ENCODE peak calls at places on chromosomes 16 and 17, in five cellular contexts. One of them, this sample, is unnamed.

GRCh38 chr16:67028555-67029248 is at the start of gene CBFB:
- DNase-seq in HepG2: peak; percentile 90
- DNase-seq in IMR-90: peak; percentile 89
- DNase-seq in heart left ventricle: peak; percentile 97
- DNase-seq in lower leg skin: peak; percentile 98
- DNase-seq in this sample: peak; percentile 94

GRCh38 chr17:77908501-77908900 is 50.0 kb upstream of the TNRC6C start:
- DNase-seq in IMR-90: no peak
- DNase-seq in HepG2: no peak
- DNase-seq in heart left ventricle: no peak
- DNase-seq in lower leg skin: peak; percentile 43
- DNase-seq in this sample: no peak

GRCh38 chr17:58665946-58666857 is 25.6 kb downstream of the TEX14 start:
- DNase-seq in HepG2: no peak
- DNase-seq in heart left ventricle: no peak
- DNase-seq in lower leg skin: no peak
- DNase-seq in IMR-90: no peak
- DNase-seq in this sample: no peak

GRCh38 chr16:55655381-55655708 is 443 bp upstream of the SLC6A2 start:
- DNase-seq in heart left ventricle: no peak
- DNase-seq in HepG2: no peak
- DNase-seq in lower leg skin: no peak
- DNase-seq in IMR-90: no peak
- DNase-seq in this sample: no peak

GRCh38 chr17:44360826-44361225 is 2.8 kb downstream of the FAM171A2 start:
- DNase-seq in lower leg skin: no peak
- DNase-seq in heart left ventricle: no peak
- DNase-seq in IMR-90: peak; percentile 68
- DNase-seq in HepG2: no peak
- DNase-seq in this sample: no peak

GRCh38 chr16:54335230-54335629 is 48.6 kb upstream of the IRX3 start:
- DNase-seq in heart left ventricle: no peak
- DNase-seq in HepG2: no peak
- DNase-seq in lower leg skin: no peak
- DNase-seq in IMR-90: no peak
- DNase-seq in this sample: no peak

GRCh38 chr16:71880176-71880575 is 3.8 kb downstream of the ZNF821 start:
- DNase-seq in lower leg skin: no peak
- DNase-seq in IMR-90: no peak
- DNase-seq in HepG2: no peak
- DNase-seq in heart left ventricle: no peak
- DNase-seq in this sample: no peak

GRCh38 chr16:86990451-86990850 is 326.7 kb downstream of the C16orf95 start:
- DNase-seq in IMR-90: no peak
- DNase-seq in lower leg skin: no peak
- DNase-seq in heart left ventricle: no peak
- DNase-seq in HepG2: no peak
- DNase-seq in this sample: no peak

GRCh38 chr17:47810200-47810821 is 11.3 kb downstream of the OSBPL7 start:
- DNase-seq in heart left ventricle: no peak
- DNase-seq in HepG2: peak; percentile 74
- DNase-seq in lower leg skin: peak; percentile 76
- DNase-seq in IMR-90: peak; percentile 87
- DNase-seq in this sample: peak; percentile 34

GRCh38 chr17:77011173-77012011 is 129.4 kb upstream of the SEC14L1 start:
- DNase-seq in lower leg skin: no peak
- DNase-seq in IMR-90: peak; percentile 31
- DNase-seq in heart left ventricle: no peak
- DNase-seq in HepG2: peak; percentile 53
- DNase-seq in this sample: peak; percentile 31

GRCh38 chr16:51149251-51149661 is 1.8 kb downstream of the SALL1 start:
- DNase-seq in HepG2: no peak
- DNase-seq in lower leg skin: no peak
- DNase-seq in IMR-90: no peak
- DNase-seq in heart left ventricle: no peak
- DNase-seq in this sample: no peak

GRCh38 chr17:45384800-45385262 is 47.8 kb downstream of the ARHGAP27 start:
- DNase-seq in IMR-90: no peak
- DNase-seq in lower leg skin: no peak
- DNase-seq in heart left ventricle: no peak
- DNase-seq in HepG2: no peak
- DNase-seq in this sample: no peak

GRCh38 chr17:28957277-28957991 is 6.1 kb upstream of the PHF12 start:
- DNase-seq in IMR-90: no peak
- DNase-seq in HepG2: no peak
- DNase-seq in heart left ventricle: peak; percentile 44
- DNase-seq in lower leg skin: no peak
- DNase-seq in this sample: no peak

GRCh38 chr17:81026266-81027036 is 8.5 kb upstream of the BAIAP2 start:
- DNase-seq in heart left ventricle: no peak
- DNase-seq in HepG2: no peak
- DNase-seq in IMR-90: no peak
- DNase-seq in lower leg skin: no peak
- DNase-seq in this sample: no peak

GRCh38 chr16:74896389-74897370 is 88.2 kb downstream of the WDR59 start:
- DNase-seq in IMR-90: peak; percentile 62
- DNase-seq in HepG2: no peak
- DNase-seq in heart left ventricle: no peak
- DNase-seq in lower leg skin: no peak
- DNase-seq in this sample: no peak

GRCh38 chr17:71494456-71494855 is 626.4 kb upstream of the SOX9 start:
- DNase-seq in IMR-90: no peak
- DNase-seq in HepG2: no peak
- DNase-seq in lower leg skin: no peak
- DNase-seq in heart left ventricle: no peak
- DNase-seq in this sample: no peak

GRCh38 chr17:42422412-42422957 is 571 bp downstream of the CAVIN1 start:
- DNase-seq in IMR-90: peak; percentile 32
- DNase-seq in HepG2: no peak
- DNase-seq in heart left ventricle: peak; percentile 77
- DNase-seq in lower leg skin: no peak
- DNase-seq in this sample: peak; percentile 45

GRCh38 chr17:59623151-59623550 is 3.5 kb downstream of the CLTC start:
- DNase-seq in heart left ventricle: no peak
- DNase-seq in HepG2: no peak
- DNase-seq in lower leg skin: no peak
- DNase-seq in IMR-90: no peak
- DNase-seq in this sample: no peak

GRCh38 chr17:60910415-60910814 is 232.8 kb downstream of the BCAS3 start:
- DNase-seq in lower leg skin: no peak
- DNase-seq in HepG2: no peak
- DNase-seq in heart left ventricle: no peak
- DNase-seq in IMR-90: no peak
- DNase-seq in this sample: no peak

GRCh38 chr16:2337431-2338296 is 2.9 kb downstream of the ABCA3 start:
- DNase-seq in lower leg skin: peak; percentile 25
- DNase-seq in heart left ventricle: no peak
- DNase-seq in IMR-90: no peak
- DNase-seq in HepG2: no peak
- DNase-seq in this sample: no peak

GRCh38 chr16:48899500-48899899 is 289.5 kb upstream of the N4BP1 start:
- DNase-seq in IMR-90: no peak
- DNase-seq in heart left ventricle: no peak
- DNase-seq in lower leg skin: peak; percentile 32
- DNase-seq in HepG2: no peak
- DNase-seq in this sample: no peak

GRCh38 chr17:4407851-4408250 is 25.9 kb upstream of the SPNS3 start:
- DNase-seq in HepG2: peak; percentile 18
- DNase-seq in heart left ventricle: no peak
- DNase-seq in lower leg skin: no peak
- DNase-seq in IMR-90: no peak
- DNase-seq in this sample: no peak

GRCh38 chr16:17532338-17532995 is 61.7 kb upstream of the XYLT1 start:
- DNase-seq in heart left ventricle: no peak
- DNase-seq in lower leg skin: no peak
- DNase-seq in IMR-90: no peak
- DNase-seq in HepG2: no peak
- DNase-seq in this sample: no peak

GRCh38 chr16:3401719-3402397 is 843 bp downstream of the ZNF174 start:
- DNase-seq in HepG2: peak; percentile 18
- DNase-seq in IMR-90: peak; percentile 18
- DNase-seq in heart left ventricle: no peak
- DNase-seq in lower leg skin: no peak
- DNase-seq in this sample: no peak

GRCh38 chr17:80461527-80462166 is 14.8 kb downstream of the NPTX1 start:
- DNase-seq in IMR-90: no peak
- DNase-seq in lower leg skin: no peak
- DNase-seq in HepG2: no peak
- DNase-seq in heart left ventricle: no peak
- DNase-seq in this sample: no peak

GRCh38 chr16:79847569-79847968 is 247.0 kb upstream of the MAF start:
- DNase-seq in IMR-90: no peak
- DNase-seq in lower leg skin: no peak
- DNase-seq in heart left ventricle: no peak
- DNase-seq in HepG2: no peak
- DNase-seq in this sample: no peak

GRCh38 chr16:69494993-69495392 is 70.6 kb downstream of the CYB5B start:
- DNase-seq in lower leg skin: no peak
- DNase-seq in IMR-90: no peak
- DNase-seq in heart left ventricle: no peak
- DNase-seq in HepG2: peak; percentile 39
- DNase-seq in this sample: no peak

GRCh38 chr17:7354262-7354781 is 634 bp upstream of the TMEM95 start:
- DNase-seq in IMR-90: peak; percentile 80
- DNase-seq in heart left ventricle: no peak
- DNase-seq in lower leg skin: no peak
- DNase-seq in HepG2: no peak
- DNase-seq in this sample: no peak

GRCh38 chr16:47612711-47613110 is 151.6 kb downstream of the PHKB start:
- DNase-seq in heart left ventricle: no peak
- DNase-seq in HepG2: no peak
- DNase-seq in lower leg skin: no peak
- DNase-seq in IMR-90: peak; percentile 26
- DNase-seq in this sample: no peak

GRCh38 chr16:11349599-11350276 is 4.5 kb downstream of the RMI2 start:
- DNase-seq in HepG2: no peak
- DNase-seq in heart left ventricle: peak; percentile 65
- DNase-seq in lower leg skin: peak; percentile 96
- DNase-seq in IMR-90: peak; percentile 92
- DNase-seq in this sample: peak; percentile 90

GRCh38 chr17:65463242-65463641 is 98.2 kb downstream of the AXIN2 start:
- DNase-seq in HepG2: no peak
- DNase-seq in IMR-90: peak; percentile 7
- DNase-seq in heart left ventricle: peak; percentile 75
- DNase-seq in lower leg skin: no peak
- DNase-seq in this sample: peak; percentile 39

GRCh38 chr17:75530837-75531723 is 5.6 kb downstream of the LLGL2 start:
- DNase-seq in IMR-90: no peak
- DNase-seq in lower leg skin: no peak
- DNase-seq in HepG2: no peak
- DNase-seq in heart left ventricle: no peak
- DNase-seq in this sample: no peak

GRCh38 chr17:67157732-67158639 is 87.0 kb downstream of the HELZ start:
- DNase-seq in HepG2: peak; percentile 27
- DNase-seq in IMR-90: peak; percentile 57
- DNase-seq in heart left ventricle: no peak
- DNase-seq in lower leg skin: no peak
- DNase-seq in this sample: no peak

GRCh38 chr17:79981661-79982101 is 54.0 kb downstream of the TBC1D16 start:
- DNase-seq in heart left ventricle: no peak
- DNase-seq in HepG2: no peak
- DNase-seq in lower leg skin: peak; percentile 42
- DNase-seq in IMR-90: no peak
- DNase-seq in this sample: no peak

GRCh38 chr17:78924481-78925151 is 571 bp downstream of the TIMP2 start:
- DNase-seq in lower leg skin: no peak
- DNase-seq in HepG2: no peak
- DNase-seq in IMR-90: no peak
- DNase-seq in heart left ventricle: peak; percentile 72
- DNase-seq in this sample: no peak

GRCh38 chr16:324451-325334 is 27.8 kb downstream of the AXIN1 start:
- DNase-seq in HepG2: no peak
- DNase-seq in lower leg skin: no peak
- DNase-seq in IMR-90: no peak
- DNase-seq in heart left ventricle: no peak
- DNase-seq in this sample: no peak
- TF ChIP-seq POLR2A in HepG2: no peak
- TF ChIP-seq POLR2A in lower leg skin: no peak
- TF ChIP-seq POLR2A in IMR-90: no peak
- TF ChIP-seq POLR2A in heart left ventricle: no peak
- TF ChIP-seq POLR2A in this sample: no peak

GRCh38 chr17:49567871-49568694 is 7.6 kb upstream of the NXPH3 start:
- DNase-seq in IMR-90: peak; percentile 66
- DNase-seq in HepG2: peak; percentile 82
- DNase-seq in lower leg skin: peak; percentile 98
- DNase-seq in heart left ventricle: peak; percentile 93
- DNase-seq in this sample: peak; percentile 97
- TF ChIP-seq POLR2A in IMR-90: peak; percentile 43
- TF ChIP-seq POLR2A in HepG2: no peak
- TF ChIP-seq POLR2A in lower leg skin: no peak
- TF ChIP-seq POLR2A in heart left ventricle: no peak
- TF ChIP-seq POLR2A in this sample: no peak

GRCh38 chr16:85656351-85657266 is 32.1 kb downstream of the GINS2 start:
- DNase-seq in HepG2: no peak
- DNase-seq in heart left ventricle: peak; percentile 48
- DNase-seq in IMR-90: no peak
- DNase-seq in lower leg skin: no peak
- DNase-seq in this sample: no peak
- TF ChIP-seq POLR2A in HepG2: no peak
- TF ChIP-seq POLR2A in heart left ventricle: no peak
- TF ChIP-seq POLR2A in IMR-90: no peak
- TF ChIP-seq POLR2A in lower leg skin: no peak
- TF ChIP-seq POLR2A in this sample: no peak

GRCh38 chr17:18364166-18364565 is 816 bp upstream of the SHMT1 start:
- DNase-seq in heart left ventricle: no peak
- DNase-seq in IMR-90: no peak
- DNase-seq in lower leg skin: no peak
- DNase-seq in HepG2: no peak
- DNase-seq in this sample: no peak

GRCh38 chr17:18360518-18360917 is 2.8 kb downstream of the SHMT1 start:
- DNase-seq in heart left ventricle: no peak
- DNase-seq in HepG2: no peak
- DNase-seq in lower leg skin: no peak
- DNase-seq in IMR-90: no peak
- DNase-seq in this sample: no peak

GRCh38 chr17:18361837-18362380 is 1.4 kb downstream of the SHMT1 start:
- DNase-seq in HepG2: no peak
- DNase-seq in IMR-90: no peak
- DNase-seq in heart left ventricle: no peak
- DNase-seq in lower leg skin: no peak
- DNase-seq in this sample: no peak

GRCh38 chr17:18362509-18363020 is 785 bp downstream of the SHMT1 start:
- DNase-seq in lower leg skin: peak; percentile 92
- DNase-seq in HepG2: peak; percentile 76
- DNase-seq in IMR-90: no peak
- DNase-seq in heart left ventricle: peak; percentile 76
- DNase-seq in this sample: peak; percentile 89

GRCh38 chr17:18363021-18363941 is at the start of gene SHMT1:
- DNase-seq in HepG2: peak; percentile 90
- DNase-seq in IMR-90: peak; percentile 77
- DNase-seq in heart left ventricle: peak; percentile 97
- DNase-seq in lower leg skin: peak; percentile 99
- DNase-seq in this sample: peak; percentile 94
- TF ChIP-seq POLR2A in HepG2: peak; percentile 62
- TF ChIP-seq POLR2A in IMR-90: no peak
- TF ChIP-seq POLR2A in heart left ventricle: no peak
- TF ChIP-seq POLR2A in lower leg skin: no peak
- TF ChIP-seq POLR2A in this sample: peak; percentile 62